ENCODE peak calls at places on chromosomes 16 and 17, in five cellular contexts. R, T, V, F and O are unnamed samples.

GRCh38 chr16:10949424-10949970 is 5.1 kb downstream of the CLEC16A start:
- DNase-seq in R (no peak), T (peak), V (no peak), F (no peak), O (no peak)

GRCh38 chr17:48344241-48344640 is 85.8 kb downstream of the SKAP1 start:
- DNase-seq in R (no peak), T (no peak), V (no peak), F (no peak), O (no peak)

GRCh38 chr16:74641969-74642368 is 24.7 kb downstream of the RFWD3 start:
- DNase-seq in R (no peak), T (no peak), V (no peak), F (no peak), O (no peak)

GRCh38 chr16:86375370-86375769 is 135.0 kb upstream of the FOXF1 start:
- DNase-seq in R (no peak), T (no peak), V (no peak), F (no peak), O (no peak)

GRCh38 chr17:1108560-1108809 is 71.3 kb downstream of the ABR start:
- DNase-seq in R (no peak), T (peak), V (no peak), F (no peak), O (no peak)

GRCh38 chr16:84302111-84302954 is 7.7 kb downstream of the WFDC1 start:
- DNase-seq in R (no peak), T (no peak), V (no peak), F (no peak), O (no peak)

GRCh38 chr17:79657861-79658810 is 47.3 kb upstream of the RBFOX3 start:
- DNase-seq in R (no peak), T (no peak), V (peak), F (no peak), O (peak)

GRCh38 chr17:57861000-57861736 is 11.3 kb upstream of the MRPS23 start:
- DNase-seq in R (no peak), T (peak), V (no peak), F (no peak), O (peak)

GRCh38 chr17:78583091-78583490 is 5.9 kb upstream of the DNAH17 start:
- DNase-seq in R (no peak), T (no peak), V (no peak), F (no peak), O (no peak)

GRCh38 chr16:87065781-87066694 is 251.2 kb downstream of the C16orf95 start:
- DNase-seq in R (no peak), T (no peak), V (no peak), F (no peak), O (peak)

GRCh38 chr17:45729284-45729907 is 54.7 kb upstream of the CRHR1 start:
- DNase-seq in R (no peak), T (no peak), V (no peak), F (no peak), O (no peak)

GRCh38 chr16:87229230-87230192 is 87.7 kb downstream of the C16orf95 start:
- DNase-seq in R (no peak), T (no peak), V (no peak), F (no peak), O (no peak)

GRCh38 chr17:16948587-16949376 is 23.1 kb downstream of the TNFRSF13B start:
- DNase-seq in R (no peak), T (peak), V (no peak), F (no peak), O (no peak)

GRCh38 chr17:9284884-9285283 is 263.6 kb downstream of the NTN1 start:
- DNase-seq in R (no peak), T (peak), V (no peak), F (no peak), O (no peak)